ENCODE peak calls at places on chromosomes 2 and 18, in ten cellular contexts. L is CD4-positive, CD25-positive, alpha-beta regulatory T cell; K is stimulated activated CD8-positive, alpha-beta memory T cell treated with anti-CD3 and anti-CD28 coated beads, Interleukin-7, amount 100 ng/mL, for 1 hour; U is NCI-H1105; M is hypothalamus; C is stimulated activated CD4-positive, alpha-beta T cell treated with anti-CD3 and anti-CD28 coated beads, Interleukin-1b, Interleukin-23, amount 100 ng/mL, for 48 hours; E is activated CD8-positive, alpha-beta memory T cell treated with anti-CD3 and anti-CD28 coated beads, Interleukin-2, amount 50 U/mL, for 48 hours; W is DMS153; O is central memory CD4-positive, alpha-beta T cell; Q is AG04450. A is an unnamed sample.

GRCh38 chr18:22391571-22392359 is 25.9 kb downstream of the CTAGE1 start:
- DNase-seq in C (peak), W (peak), L (no peak), M (no peak), O (peak), E (no peak), U (no peak), K (peak), Q (peak), A (no peak)

GRCh38 chr2:64952896-64953482 is 36.2 kb upstream of the SLC1A4 start:
- DNase-seq in C (no peak), U (no peak), K (no peak), E (no peak), W (no peak), L (no peak), M (no peak), Q (peak), O (no peak), A (no peak)

GRCh38 chr2:383173-383572 is 95.3 kb upstream of the ALKAL2 start:
- DNase-seq in O (no peak), L (no peak), U (no peak), W (no peak), C (no peak), Q (no peak), M (peak), K (no peak), E (no peak), A (no peak)

GRCh38 chr2:69961496-69961895 is at the start of gene ASPRV1:
- DNase-seq in Q (no peak), C (no peak), K (no peak), E (no peak), O (no peak), L (no peak), U (no peak), M (peak), W (no peak), A (no peak)

GRCh38 chr18:77899972-77900754 is 650.5 kb downstream of the GALR1 start:
- DNase-seq in M (no peak), W (peak), L (peak), Q (no peak), O (peak), C (peak), E (peak), K (peak), U (peak), A (no peak)

GRCh38 chr2:214995926-214996670 is 142.3 kb downstream of the ABCA12 start:
- DNase-seq in L (no peak), M (no peak), E (no peak), C (no peak), K (no peak), Q (no peak), O (no peak), W (no peak), U (no peak), A (no peak)

GRCh38 chr2:238370482-238371372 is 50.4 kb downstream of the TRAF3IP1 start:
- DNase-seq in W (peak), O (peak), M (peak), L (peak), K (peak), C (peak), U (peak), E (no peak), Q (peak), A (no peak)

GRCh38 chr2:158633261-158633660 is 161.9 kb upstream of the DAPL1 start:
- DNase-seq in U (no peak), Q (no peak), O (no peak), L (no peak), W (no peak), K (no peak), C (no peak), M (no peak), E (no peak), A (no peak)

GRCh38 chr2:112141623-112142001 is 3.4 kb downstream of the FBLN7 start:
- DNase-seq in K (no peak), E (no peak), W (peak), O (no peak), L (no peak), U (no peak), Q (no peak), C (no peak), M (no peak), A (no peak)

GRCh38 chr2:203706403-203706802 is at the start of gene CD28:
- DNase-seq in C (peak), W (no peak), M (no peak), U (no peak), O (peak), K (peak), L (peak), Q (no peak), E (peak), A (no peak)

GRCh38 chr2:58271826-58272225 is 30.7 kb upstream of the FANCL start:
- DNase-seq in U (no peak), O (no peak), Q (no peak), K (no peak), W (no peak), C (no peak), M (no peak), L (no peak), E (no peak), A (no peak)

GRCh38 chr18:63320690-63321265 is 1.2 kb upstream of the BCL2 start:
- DNase-seq in M (peak), E (peak), C (peak), W (peak), K (no peak), L (peak), Q (no peak), O (peak), U (peak), A (peak)

GRCh38 chr2:28227498-28227897 is 165.2 kb upstream of the FOSL2 start:
- DNase-seq in Q (no peak), M (no peak), U (no peak), E (no peak), L (no peak), W (no peak), K (no peak), C (no peak), O (no peak), A (no peak)

GRCh38 chr2:131425191-131426021 is 50.5 kb upstream of the TUBA3D start:
- DNase-seq in Q (no peak), C (no peak), W (no peak), E (no peak), L (no peak), M (no peak), O (no peak), K (no peak), U (no peak), A (no peak)

GRCh38 chr18:3597159-3597977 is 147.4 kb downstream of the TGIF1 start:
- DNase-seq in K (no peak), U (no peak), C (no peak), O (no peak), M (no peak), L (no peak), E (no peak), W (no peak), Q (no peak), A (no peak)

GRCh38 chr2:101823347-101823791 is 125.9 kb downstream of the MAP4K4 start:
- DNase-seq in M (peak), O (peak), C (peak), U (no peak), Q (peak), K (peak), W (no peak), E (peak), L (peak), A (peak)

GRCh38 chr2:609520-610280 is 67.5 kb downstream of the TMEM18 start:
- DNase-seq in K (no peak), C (no peak), Q (no peak), W (no peak), U (no peak), E (no peak), L (no peak), M (no peak), O (no peak), A (no peak)

GRCh38 chr18:69490813-69491212 is 90.1 kb downstream of the DOK6 start:
- DNase-seq in C (no peak), L (no peak), O (no peak), E (no peak), M (no peak), K (no peak), U (no peak), W (no peak), Q (peak), A (no peak)

GRCh38 chr2:12199661-12200258 is 453.3 kb downstream of the LPIN1 start:
- DNase-seq in K (no peak), U (no peak), Q (no peak), E (no peak), W (no peak), C (no peak), O (no peak), M (no peak), L (no peak), A (no peak)

GRCh38 chr2:9813312-9814128 is 29.8 kb upstream of the TAF1B start:
- DNase-seq in O (peak), U (peak), L (peak), Q (no peak), K (peak), M (peak), C (peak), W (peak), E (peak), A (no peak)

GRCh38 chr2:240569998-240570530 is 1.8 kb downstream of the RNPEPL1 start:
- DNase-seq in W (no peak), U (no peak), C (no peak), M (no peak), E (peak), L (no peak), Q (no peak), K (no peak), O (no peak), A (no peak)

GRCh38 chr2:46025081-46025480 is 272.1 kb upstream of the EPAS1 start:
- DNase-seq in W (no peak), U (no peak), E (no peak), L (no peak), C (no peak), K (no peak), M (no peak), Q (no peak), O (no peak), A (no peak)

GRCh38 chr2:218022851-218023530 is 20.2 kb upstream of the TNS1 start:
- DNase-seq in L (no peak), W (no peak), Q (no peak), E (no peak), O (no peak), C (no peak), U (no peak), K (no peak), M (no peak), A (no peak)

GRCh38 chr2:109289823-109290222 is 160.8 kb downstream of the SH3RF3 start:
- DNase-seq in C (no peak), M (no peak), U (no peak), W (no peak), L (no peak), Q (no peak), O (no peak), K (no peak), E (no peak), A (no peak)

A was measured in esophagus squamous epithelium.